ENCODE peak calls at places on chromosomes 16 and 17, in seven cellular contexts. J is transverse colon, Q is psoas muscle, E is adrenal gland, X is uterus, D is tibial nerve, O is stomach. R is an unnamed sample.
A peak's percentile ranks its signal among the peaks of the same experiment; 100 is the strongest.

GRCh38 chr17:61235821-61236197 is 163.8 kb upstream of the TBX2 start:
- DNase-seq in E (no peak), J (no peak), D (no peak), Q (no peak), O (no peak), X (no peak), R (no peak)

GRCh38 chr16:47815655-47816054 is 340.1 kb downstream of the ABCC12 start:
- DNase-seq in Q (no peak), X (no peak), O (no peak), J (no peak), D (no peak), E (no peak), R (no peak)

GRCh38 chr16:11432856-11433395 is 87.7 kb downstream of the RMI2 start:
- DNase-seq in Q (no peak), X (no peak), J (no peak), E (no peak), D (no peak), O (no peak), R (no peak)

GRCh38 chr16:78817442-78817829 is 718.0 kb downstream of the WWOX start:
- DNase-seq in J (no peak), Q (peak; percentile 52), E (no peak), X (peak; percentile 31), D (no peak), O (no peak), R (no peak)

GRCh38 chr17:632551-632950 is 82.1 kb downstream of the VPS53 start:
- DNase-seq in O (no peak), E (no peak), X (no peak), Q (no peak), J (no peak), D (no peak), R (no peak)

GRCh38 chr16:88430524-88431446 is 22.3 kb upstream of the ZFPM1 start:
- DNase-seq in Q (no peak), O (no peak), J (peak; percentile 39), D (no peak), X (no peak), E (no peak), R (peak; percentile 40)

GRCh38 chr16:29029168-29029994 is 44.5 kb downstream of the LAT start:
- DNase-seq in X (peak; percentile 27), D (no peak), J (no peak), O (no peak), Q (no peak), E (no peak), R (no peak)

GRCh38 chr16:89612415-89612814 is 1.0 kb upstream of the DPEP1 start:
- DNase-seq in E (no peak), X (no peak), J (no peak), O (no peak), Q (no peak), D (no peak), R (no peak)

GRCh38 chr17:77142689-77143088 is 1.9 kb downstream of the SEC14L1 start:
- DNase-seq in D (no peak), J (no peak), Q (no peak), O (no peak), X (no peak), E (no peak), R (no peak)

GRCh38 chr16:5042574-5043171 is 8.9 kb upstream of the NAGPA start:
- DNase-seq in E (no peak), O (no peak), Q (no peak), J (no peak), X (no peak), D (no peak), R (no peak)
- TF ChIP-seq CTCF in E (no peak), O (no peak), Q (no peak), J (no peak), X (no peak), D (no peak), R (no peak)

GRCh38 chr17:8377422-8377821 is 918 bp upstream of the KRABD2 start:
- DNase-seq in X (no peak), J (no peak), O (no peak), D (no peak), E (no peak), Q (no peak), R (no peak)
- H3K36me3 ChIP-seq in X (no peaks in the 10 kb centered on the region), J (peaks cover 41% of the 10 kb centered on the region), O (peaks cover 46% of the 10 kb centered on the region), D (peaks cover 55% of the 10 kb centered on the region), E (peaks cover 53% of the 10 kb centered on the region), Q (peaks cover 16% of the 10 kb centered on the region), R (peaks cover 52% of the 10 kb centered on the region)

GRCh38 chr16:70523013-70523620 is at the start of gene COG4:
- DNase-seq in O (peak; percentile 86), X (peak; percentile 85), Q (peak; percentile 94), E (peak; percentile 89), D (peak; percentile 70), J (peak; percentile 89), R (peak; percentile 90)

GRCh38 chr16:70526403-70526802 is 2.8 kb downstream of the SF3B3 start:
- DNase-seq in E (no peak), J (no peak), Q (no peak), O (no peak), X (no peak), D (no peak), R (no peak)

GRCh38 chr16:70523621-70524405 is at the start of gene SF3B3:
- DNase-seq in J (peak; percentile 72), O (peak; percentile 69), Q (no peak), E (peak; percentile 84), X (peak; percentile 64), D (peak; percentile 50), R (no peak)

GRCh38 chr16:70529051-70529777 is 5.6 kb downstream of the SF3B3 start:
- DNase-seq in D (no peak), E (no peak), J (no peak), X (no peak), Q (no peak), O (no peak), R (no peak)

GRCh38 chr16:70527315-70527996 is 3.8 kb downstream of the SF3B3 start:
- DNase-seq in O (no peak), D (no peak), Q (no peak), E (no peak), X (no peak), J (no peak), R (no peak)
- TF ChIP-seq CTCF in O (no peak), D (no peak), Q (no peak), E (no peak), X (no peak), J (no peak), R (no peak)

DNA sequence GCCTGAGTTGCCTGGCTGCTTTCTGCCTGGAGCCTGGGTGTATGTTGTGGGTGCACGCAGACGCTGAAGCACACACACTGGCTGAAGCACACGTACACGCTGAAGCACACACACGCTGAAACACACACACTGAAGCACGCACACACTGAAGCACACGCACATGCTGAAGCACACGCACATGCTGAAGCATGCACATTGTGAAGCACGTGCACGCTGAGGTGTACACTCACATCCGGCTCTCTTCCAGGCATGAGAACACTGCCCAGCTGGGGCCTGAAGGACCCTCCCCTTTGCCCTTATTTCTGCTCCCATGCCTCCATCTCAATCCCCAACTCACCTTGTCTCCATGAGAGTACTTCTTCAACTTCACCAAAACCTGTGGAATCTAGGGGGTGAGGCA is 16.5 kb downstream of the CSF3 start:
- DNase-seq in E (no peak), O (no peak), X (no peak), Q (no peak), J (no peak), D (no peak), R (no peak)
- H3K36me3 ChIP-seq in E (peaks cover 53% of the 10 kb centered on the region), O (peaks cover 63% of the 10 kb centered on the region), X (no peaks in the 10 kb centered on the region), Q (peaks cover 7% of the 10 kb centered on the region), J (peaks cover 31% of the 10 kb centered on the region), D (peaks cover 96% of the 10 kb centered on the region), R (peaks cover 85% of the 10 kb centered on the region)

GRCh38 chr17:49585422-49586027 is 9.9 kb downstream of the NXPH3 start:
- DNase-seq in O (no peak), J (no peak), D (no peak), X (no peak), E (no peak), Q (peak; percentile 19), R (no peak)
- TF ChIP-seq CTCF in O (no peak), J (no peak), D (no peak), X (no peak), E (no peak), Q (no peak), R (no peak)

DNA sequence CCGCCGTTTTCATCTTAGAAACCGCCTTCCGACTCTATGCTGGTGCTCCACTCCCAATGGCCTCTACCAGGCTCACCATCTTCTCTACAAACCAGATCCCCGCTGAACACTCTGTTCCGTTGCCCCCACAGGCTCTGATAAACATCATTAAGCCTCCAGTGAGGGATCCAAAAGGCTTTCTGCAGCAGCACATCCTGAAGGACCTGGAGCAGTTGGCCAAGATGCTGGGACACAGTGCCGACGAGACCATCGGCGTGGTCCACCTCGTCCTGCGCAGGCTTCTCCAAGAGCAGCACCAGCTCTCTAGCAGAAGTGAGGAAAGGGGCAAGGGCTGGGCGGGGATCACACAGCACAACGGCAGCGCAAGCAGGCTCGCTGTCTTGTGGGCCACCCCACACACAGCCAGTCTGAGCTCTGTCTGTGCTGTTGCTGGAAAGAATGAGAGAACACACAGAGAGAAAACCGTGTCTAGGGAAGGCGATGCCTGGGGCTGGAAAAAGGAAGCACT is 33.5 kb upstream of the ENDOV start:
- DNase-seq in D (no peak), O (no peak), Q (peak; percentile 42), X (no peak), E (no peak), J (no peak), R (no peak)
- H3K36me3 ChIP-seq in D (peaks cover 100% of the 10 kb centered on the region), O (peaks cover 89% of the 10 kb centered on the region), Q (peaks cover 13% of the 10 kb centered on the region), X (no peaks in the 10 kb centered on the region), E (peaks cover 100% of the 10 kb centered on the region), J (peaks cover 80% of the 10 kb centered on the region), R (peaks cover 100% of the 10 kb centered on the region)

GRCh38 chr17:68327823-68328557 is 36.7 kb downstream of the ARSG start:
- DNase-seq in J (no peak), Q (no peak), E (no peak), O (no peak), D (no peak), X (no peak), R (no peak)
- TF ChIP-seq CTCF in J (no peak), Q (no peak), E (no peak), O (peak; percentile 3), D (no peak), X (no peak), R (peak; percentile 18)

R was measured in left ventricle myocardium inferior.